ENCODE peak calls at places on chromosomes 7 and 10, in five cellular contexts. J is HepG2, T is HCT116, L is SK-N-SH, U is K562. P is an unnamed sample.

GRCh38 chr10:32971536-32972091 is 13.6 kb upstream of the ITGB1 start:
- DNase-seq in J (peak; percentile 80), T (no peak), L (no peak), U (peak; percentile 81), P (no peak)

GRCh38 chr10:29656451-29656992 is 21.8 kb upstream of the SVIL start:
- DNase-seq in U (no peak), L (no peak), J (no peak), T (no peak), P (no peak)

GRCh38 chr10:62046522-62047239 is 145.2 kb downstream of the ARID5B start:
- DNase-seq in U (no peak), T (no peak), J (peak; percentile 67), L (no peak), P (peak; percentile 55)

GRCh38 chr10:46525824-46526681 is 30.4 kb downstream of the GPRIN2 start:
- DNase-seq in J (no peak), T (peak; percentile 26), U (no peak), L (no peak), P (no peak)

GRCh38 chr10:124521429-124521871 is 59.8 kb downstream of the LHPP start:
- DNase-seq in J (no peak), U (no peak), T (no peak), L (no peak), P (no peak)

GRCh38 chr7:38185938-38186337 is 7.9 kb downstream of the STARD3NL start:
- DNase-seq in T (no peak), L (no peak), J (no peak), U (no peak), P (no peak)

GRCh38 chr7:1026721-1027151 is 17.6 kb upstream of the GPR146 start:
- DNase-seq in T (no peak), L (no peak), J (no peak), U (no peak), P (no peak)

GRCh38 chr7:128909605-128910568 is 622 bp downstream of the KCP start:
- DNase-seq in T (no peak), J (no peak), U (no peak), L (peak; percentile 70), P (no peak)

GRCh38 chr7:146235210-146235609 is 118.6 kb downstream of the CNTNAP2 start:
- DNase-seq in T (no peak), J (no peak), L (no peak), U (no peak), P (no peak)

GRCh38 chr7:123580406-123581161 is 21.0 kb upstream of the ASB15 start:
- DNase-seq in L (peak; percentile 34), U (peak; percentile 43), T (peak; percentile 35), J (peak; percentile 46), P (no peak)

DNA sequence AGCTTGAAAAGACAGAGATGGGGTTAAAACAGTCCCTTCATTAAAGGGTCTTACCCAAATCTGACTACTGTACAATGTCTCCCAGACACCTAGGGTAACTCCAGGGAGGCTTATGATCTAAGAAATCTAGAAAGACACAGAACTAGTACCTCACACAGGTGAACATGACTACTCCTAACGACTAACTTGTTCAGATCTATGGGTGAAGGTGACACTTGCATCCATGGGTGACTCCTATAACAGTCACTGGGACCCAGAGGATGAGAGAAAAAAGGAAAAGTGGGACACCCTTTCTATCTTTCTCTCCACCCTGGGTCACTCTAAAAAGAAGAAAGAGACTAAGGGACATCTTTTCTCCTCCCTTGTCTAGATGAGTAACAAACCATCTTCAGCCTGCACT is 19.2 kb downstream of the AKR1C8 start:
- DNase-seq in J (no peak), U (peak; percentile 24), L (peak; percentile 1), T (peak; percentile 2), P (no peak)
- H3K9me3 ChIP-seq in J (peaks cover 77% of the 10 kb centered on the region), U (peaks cover 13% of the 10 kb centered on the region), L (peaks cover 7% of the 10 kb centered on the region), T (peaks cover 10% of the 10 kb centered on the region), P (peaks cover 3% of the 10 kb centered on the region)

GRCh38 chr7:39811161-39811614 is 138.9 kb upstream of the CDK13 start:
- DNase-seq in T (no peak), U (peak; percentile 50), L (peak; percentile 81), J (no peak), P (no peak)
- TF ChIP-seq JUND in T (no peak), U (no peak), L (no peak), J (no peak), P (no peak)

GRCh38 chr10:97977673-97978072 is 52.7 kb downstream of the CRTAC1 start:
- DNase-seq in L (no peak), J (no peak), U (no peak), T (no peak), P (no peak)

GRCh38 chr10:97974526-97975525 is 55.6 kb downstream of the CRTAC1 start:
- DNase-seq in L (peak; percentile 13), J (no peak), T (no peak), U (no peak), P (no peak)

GRCh38 chr10:97969538-97969937 is 60.9 kb downstream of the CRTAC1 start:
- DNase-seq in U (no peak), J (no peak), L (no peak), T (no peak), P (no peak)

GRCh38 chr10:97975598-97975997 is 54.8 kb downstream of the CRTAC1 start:
- DNase-seq in T (no peak), J (no peak), U (no peak), L (no peak), P (no peak)

DNA sequence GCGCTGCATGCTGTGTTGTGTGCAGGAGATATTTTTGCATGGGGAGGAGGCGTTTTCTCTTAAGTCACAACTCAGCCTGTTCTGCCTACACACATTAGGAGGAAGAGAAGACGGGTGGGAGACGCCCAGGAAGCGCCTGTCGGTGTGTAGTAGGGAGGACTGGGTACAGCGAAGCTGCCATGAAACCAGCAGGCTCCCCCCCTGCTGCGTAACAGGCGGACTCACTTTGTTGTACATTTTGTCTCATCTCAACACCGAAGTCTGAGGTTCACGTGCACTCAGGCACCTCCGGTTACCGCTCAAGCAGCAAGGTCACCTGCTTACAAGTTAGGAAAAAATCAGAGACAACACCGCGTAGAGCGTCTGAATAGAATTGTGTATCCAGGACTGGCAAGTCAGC is 56.3 kb downstream of the CRTAC1 start:
- DNase-seq in J (no peak), L (no peak), U (no peak), T (no peak), P (no peak)
- H3K9me3 ChIP-seq in J (no peaks in the 10 kb centered on the region), L (no peaks in the 10 kb centered on the region), U (no peaks in the 10 kb centered on the region), T (no peaks in the 10 kb centered on the region), P (no peaks in the 10 kb centered on the region)

GRCh38 chr10:76559889-76560215 is 1077.8 kb downstream of the KCNMA1 start:
- DNase-seq in U (no peak), L (no peak), J (no peak), T (no peak), P (no peak)
- TF ChIP-seq JUND in U (no peak), L (no peak), J (no peak), T (no peak), P (no peak)

GRCh38 chr7:30575910-30576309 is 18.8 kb upstream of the GARS1 start:
- DNase-seq in L (no peak), U (no peak), J (no peak), T (no peak), P (no peak)
- H3K9me3 ChIP-seq in L (peaks cover 37% of the 10 kb centered on the region), U (no peaks in the 10 kb centered on the region), J (peaks cover 21% of the 10 kb centered on the region), T (no peaks in the 10 kb centered on the region), P (peaks cover 2% of the 10 kb centered on the region)